ENCODE peak calls at places on chromosomes 12 and 14, in five cellular contexts. G, P, J, V and A are unnamed samples.

GRCh38 chr12:58633479-58633878 is 286.8 kb downstream of the LRIG3 start:
- DNase-seq in G (no peak), P (peak), J (no peak), V (no peak), A (no peak)

GRCh38 chr12:78036889-78037288 is 206.2 kb downstream of the NAV3 start:
- DNase-seq in G (no peak), P (no peak), J (no peak), V (peak), A (no peak)

GRCh38 chr14:57889245-57889644 is 23.4 kb upstream of the SLC35F4 start:
- DNase-seq in G (peak), P (peak), J (no peak), V (no peak), A (no peak)

GRCh38 chr12:116202433-116202832 is 75.1 kb downstream of the MED13L start:
- DNase-seq in G (no peak), P (peak), J (no peak), V (no peak), A (no peak)

GRCh38 chr12:11681211-11681610 is 31.7 kb downstream of the ETV6 start:
- DNase-seq in G (no peak), P (no peak), J (no peak), V (no peak), A (no peak)

GRCh38 chr12:122836027-122836921 is 1.0 kb downstream of the HIP1R start:
- DNase-seq in G (peak), P (peak), J (no peak), V (peak), A (peak)

GRCh38 chr12:6962285-6963015 is 8.0 kb downstream of the PHB2 start:
- DNase-seq in G (peak), P (no peak), J (no peak), V (no peak), A (no peak)

GRCh38 chr12:124464830-124465229 is 102.6 kb downstream of the NCOR2 start:
- DNase-seq in G (no peak), P (no peak), J (no peak), V (no peak), A (no peak)

GRCh38 chr12:123713398-123714301 is 1.5 kb downstream of the ATP6V0A2 start:
- DNase-seq in G (peak), P (peak), J (no peak), V (peak), A (peak)

DNA sequence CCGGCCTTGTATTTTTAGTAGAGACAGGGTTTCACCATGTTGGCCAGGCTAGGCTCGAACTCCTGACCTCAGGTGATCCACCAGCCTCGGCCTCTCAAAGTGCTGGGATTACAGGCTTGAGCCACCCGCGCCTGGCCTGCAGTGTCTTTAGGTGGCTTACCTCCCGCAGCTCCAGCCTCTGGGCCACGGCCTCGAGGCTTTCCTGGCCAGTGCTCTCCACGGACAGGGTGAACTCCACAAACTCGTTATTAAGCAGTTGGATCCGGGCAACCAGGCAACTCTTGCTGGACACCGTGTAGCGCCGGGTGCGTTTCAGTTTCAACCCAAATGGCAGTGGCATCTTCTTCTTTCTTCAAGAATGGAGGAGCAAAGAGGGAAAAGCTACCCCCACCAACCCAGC is 4.7 kb downstream of the PTPN21 start:
- DNase-seq in G (no peak), P (no peak), J (no peak), V (no peak), A (no peak)
- H3K4me3 ChIP-seq in G (peak), P (no peak), J (no peak), V (no peak), A (no peak)

DNA sequence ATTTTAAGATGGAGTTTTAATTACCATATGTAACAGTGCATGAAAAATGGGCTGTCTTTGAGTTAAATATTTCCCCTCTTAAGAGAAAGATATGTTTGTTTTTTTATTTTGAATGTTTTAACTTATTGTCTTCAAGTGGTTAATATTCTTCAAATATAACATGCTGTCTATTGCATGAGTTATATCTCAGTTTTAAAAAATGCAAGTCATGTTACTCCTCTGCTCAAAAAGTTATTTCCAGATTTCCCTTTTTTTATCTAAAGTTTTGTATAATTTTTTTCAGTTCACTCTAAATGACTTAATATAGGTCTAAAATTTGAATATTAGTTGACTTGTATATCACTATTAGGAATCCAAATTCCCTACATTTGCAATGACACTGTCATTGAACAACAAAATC is 5.9 kb upstream of the KCNMB4 start:
- DNase-seq in G (no peak), P (no peak), J (no peak), V (no peak), A (no peak)
- H3K4me3 ChIP-seq in G (no peak), P (no peak), J (no peak), V (no peak), A (no peak)

GRCh38 chr14:90742252-90742651 is 74.0 kb downstream of the TTC7B start:
- DNase-seq in G (no peak), P (no peak), J (no peak), V (no peak), A (no peak)
- H3K4me3 ChIP-seq in G (no peak), P (no peak), J (no peak), V (no peak), A (no peak)

GRCh38 chr12:55720894-55721444 is 776 bp downstream of the RDH5 start:
- DNase-seq in G (peak), P (peak), J (peak), V (peak), A (no peak)
- H3K4me3 ChIP-seq in G (no peak), P (peak), J (no peak), V (no peak), A (no peak)

GRCh38 chr12:80509781-80510556 is 65.9 kb downstream of the PTPRQ start:
- DNase-seq in G (no peak), P (peak), J (no peak), V (no peak), A (no peak)

GRCh38 chr12:80517655-80518054 is 73.6 kb downstream of the PTPRQ start:
- DNase-seq in G (no peak), P (no peak), J (no peak), V (no peak), A (no peak)

GRCh38 chr12:80512781-80513180 is 68.7 kb downstream of the PTPRQ start:
- DNase-seq in G (no peak), P (no peak), J (no peak), V (no peak), A (no peak)

GRCh38 chr12:80513211-80513610 is 69.2 kb downstream of the PTPRQ start:
- DNase-seq in G (no peak), P (no peak), J (no peak), V (no peak), A (no peak)
- H3K4me3 ChIP-seq in G (no peak), P (no peak), J (no peak), V (no peak), A (no peak)

GRCh38 chr12:63069860-63070617 is 81.0 kb downstream of the AVPR1A start:
- DNase-seq in G (no peak), P (no peak), J (no peak), V (no peak), A (no peak)
- H3K4me3 ChIP-seq in G (no peak), P (no peak), J (no peak), V (no peak), A (no peak)

GRCh38 chr12:132329036-132329738 is at the start of gene GALNT9:
- DNase-seq in G (no peak), P (no peak), J (no peak), V (peak), A (no peak)
- H3K4me3 ChIP-seq in G (no peak), P (no peak), J (peak), V (peak), A (no peak)

GRCh38 chr12:129613311-129613710 is 290.5 kb downstream of the TMEM132D start:
- DNase-seq in G (no peak), P (no peak), J (no peak), V (no peak), A (no peak)

GRCh38 chr12:129607756-129608155 is 296.1 kb downstream of the TMEM132D start:
- DNase-seq in G (no peak), P (no peak), J (no peak), V (no peak), A (no peak)

GRCh38 chr12:129614221-129614885 is 289.5 kb downstream of the TMEM132D start:
- DNase-seq in G (no peak), P (no peak), J (no peak), V (no peak), A (no peak)

GRCh38 chr12:129607293-129607692 is 296.5 kb downstream of the TMEM132D start:
- DNase-seq in G (no peak), P (no peak), J (peak), V (no peak), A (no peak)

DNA sequence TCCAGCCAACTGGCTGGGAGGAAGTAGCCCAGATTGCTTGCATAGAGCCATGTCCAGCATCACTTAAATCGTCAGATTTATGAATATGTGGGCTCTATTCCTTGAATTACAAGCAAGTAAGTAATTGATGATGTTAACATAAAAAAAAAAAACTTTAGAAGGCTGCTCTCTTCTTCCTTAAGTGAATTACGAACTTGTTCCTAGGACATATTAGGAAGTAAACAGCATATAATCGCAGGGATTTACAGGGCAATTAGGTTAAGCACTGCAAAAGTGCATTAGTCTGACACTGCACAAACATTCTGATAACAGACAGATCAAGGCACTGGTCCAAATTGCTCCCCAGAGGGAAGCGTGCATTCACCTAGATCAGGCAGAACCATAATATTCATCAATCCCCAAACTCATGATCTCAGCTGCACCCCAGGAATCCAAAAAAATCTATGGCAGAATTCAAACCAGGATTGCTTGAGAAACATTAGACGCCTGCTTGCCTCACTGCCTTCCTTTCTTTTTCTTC is 293.2 kb downstream of the TMEM132D start:
- DNase-seq in G (no peak), P (no peak), J (no peak), V (no peak), A (no peak)
- H3K4me3 ChIP-seq in G (no peak), P (no peak), J (no peak), V (no peak), A (no peak)

DNA sequence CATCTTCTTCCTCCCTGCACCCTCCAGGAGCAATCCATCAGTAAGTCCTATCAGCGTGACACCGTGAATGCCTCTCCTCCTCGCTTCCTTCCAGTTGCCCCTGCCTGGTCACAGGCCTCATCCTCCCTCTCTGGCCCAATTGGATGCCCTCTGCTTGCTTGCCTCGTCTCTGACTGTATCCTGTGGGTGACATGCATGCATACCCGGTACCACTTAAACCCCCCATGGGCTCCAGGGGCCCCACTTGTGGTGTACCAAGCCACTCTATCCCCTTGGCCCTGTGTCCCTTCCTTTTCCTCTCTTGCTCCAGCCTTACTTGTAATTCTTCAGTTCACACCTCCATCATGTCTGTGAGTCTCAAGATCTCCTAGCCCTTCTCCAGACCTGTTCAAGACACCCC is 106.0 kb upstream of the RTL1 start:
- DNase-seq in G (no peak), P (no peak), J (no peak), V (no peak), A (no peak)
- H3K4me3 ChIP-seq in G (no peak), P (no peak), J (no peak), V (no peak), A (no peak)

GRCh38 chr14:71594828-71595227 is 337.4 kb upstream of the RGS6 start:
- DNase-seq in G (no peak), P (peak), J (no peak), V (no peak), A (no peak)

GRCh38 chr14:71597955-71598659 is 334.1 kb upstream of the RGS6 start:
- DNase-seq in G (no peak), P (no peak), J (no peak), V (peak), A (peak)

GRCh38 chr14:71595441-71595840 is 336.8 kb upstream of the RGS6 start:
- DNase-seq in G (no peak), P (no peak), J (no peak), V (no peak), A (no peak)

GRCh38 chr14:71600309-71600708 is 331.9 kb upstream of the RGS6 start:
- DNase-seq in G (no peak), P (no peak), J (no peak), V (no peak), A (no peak)

DNA sequence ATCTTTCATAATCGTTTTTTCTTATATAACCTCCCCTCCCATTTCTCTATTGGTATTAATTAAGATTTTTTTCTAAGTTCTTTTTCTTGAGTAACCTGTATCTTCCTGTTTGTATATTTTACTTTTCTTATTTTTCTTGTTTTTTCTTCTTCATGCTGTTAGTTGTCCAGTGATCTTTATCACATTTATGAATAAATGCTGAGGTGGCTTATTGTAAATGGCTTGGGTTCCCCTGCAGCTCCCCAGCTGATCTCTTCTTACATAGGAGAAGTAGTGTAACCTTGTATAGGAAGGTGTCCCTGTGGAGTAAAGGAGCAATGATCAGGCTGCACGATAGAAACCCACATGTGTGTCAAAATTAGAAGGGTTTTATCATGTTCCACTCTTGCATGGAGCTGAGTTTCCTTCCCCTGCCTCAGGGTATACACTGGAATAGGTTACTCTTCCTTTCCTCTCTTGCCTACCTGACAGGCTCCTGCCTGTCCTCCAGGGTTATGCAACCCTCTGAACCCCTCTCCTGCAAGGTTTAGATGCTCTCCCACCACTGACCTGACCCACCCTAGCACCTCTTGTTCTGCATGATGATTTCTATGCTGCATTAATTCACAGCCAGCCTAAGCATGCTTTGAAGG is 334.8 kb upstream of the RGS6 start:
- DNase-seq in G (no peak), P (no peak), J (no peak), V (no peak), A (no peak)
- H3K4me3 ChIP-seq in G (no peak), P (no peak), J (no peak), V (no peak), A (no peak)